ENCODE peak calls at places on chromosomes 5 and 9, in eight cellular contexts. Y, D, G, I, W, S, J and F are unnamed samples.

GRCh38 chr5:143738415-143739401 is 73.3 kb upstream of the HMHB1 start:
- DNase-seq in W (no peak), D (no peak), Y (no peak), G (no peak), J (no peak), S (no peak), I (no peak), F (no peak)

GRCh38 chr9:81979196-81979595 is 9.4 kb upstream of the SPATA31D1 start:
- DNase-seq in J (no peak), G (no peak), I (no peak), S (no peak), W (no peak), D (peak; percentile 58), Y (no peak), F (no peak)

GRCh38 chr5:147188200-147189108 is 46.4 kb upstream of the STK32A start:
- DNase-seq in I (peak; percentile 81), J (no peak), Y (peak; percentile 75), G (peak; percentile 59), S (peak; percentile 61), D (peak; percentile 59), W (peak; percentile 18), F (no peak)

GRCh38 chr9:136850866-136851775 is 1.0 kb upstream of the MAMDC4 start:
- DNase-seq in I (no peak), Y (no peak), G (no peak), S (no peak), D (no peak), W (no peak), J (no peak), F (no peak)

GRCh38 chr5:36619012-36619635 is 12.7 kb downstream of the SLC1A3 start:
- DNase-seq in D (no peak), J (no peak), S (no peak), Y (no peak), G (no peak), I (no peak), W (no peak), F (no peak)

GRCh38 chr9:35029852-35030251 is 40.3 kb downstream of the DNAJB5 start:
- DNase-seq in G (no peak), I (no peak), W (no peak), S (no peak), D (no peak), J (no peak), Y (no peak), F (no peak)

GRCh38 chr5:140010798-140011197 is 32.3 kb downstream of the NRG2 start:
- DNase-seq in G (no peak), D (no peak), Y (no peak), I (no peak), S (no peak), W (no peak), J (no peak), F (no peak)

GRCh38 chr5:55533806-55534435 is 843 bp downstream of the PLPP1 start:
- DNase-seq in I (peak; percentile 63), W (no peak), Y (peak; percentile 75), G (no peak), J (no peak), S (no peak), D (peak; percentile 60), F (no peak)

GRCh38 chr9:137168907-137169763 is 716 bp downstream of the LRRC26 start:
- DNase-seq in G (no peak), J (no peak), Y (peak; percentile 66), S (no peak), I (no peak), D (peak; percentile 38), W (no peak), F (peak; percentile 40)

GRCh38 chr9:105264380-105264779 is 19.9 kb downstream of the SLC44A1 start:
- DNase-seq in G (no peak), S (no peak), J (no peak), Y (peak; percentile 49), D (peak; percentile 39), I (no peak), W (no peak), F (no peak)

GRCh38 chr9:37029776-37030590 is 4.1 kb downstream of the PAX5 start:
- DNase-seq in Y (peak; percentile 29), D (no peak), G (no peak), W (no peak), J (no peak), S (no peak), I (no peak), F (no peak)

GRCh38 chr5:173317852-173318251 is 10.4 kb downstream of the STC2 start:
- DNase-seq in Y (no peak), G (no peak), S (no peak), J (no peak), W (no peak), D (no peak), I (peak; percentile 25), F (no peak)

GRCh38 chr5:148776780-148777179 is 49.6 kb upstream of the ADRB2 start:
- DNase-seq in J (no peak), S (no peak), I (no peak), G (peak; percentile 68), D (peak; percentile 86), Y (peak; percentile 91), W (no peak), F (no peak)

GRCh38 chr5:122089614-122090013 is 11.6 kb upstream of the LOX start:
- DNase-seq in W (no peak), D (peak; percentile 99), S (no peak), J (no peak), Y (peak; percentile 93), G (peak; percentile 41), I (no peak), F (no peak)

GRCh38 chr9:130715270-130716077 is 21.9 kb downstream of the EXOSC2 start:
- DNase-seq in D (peak; percentile 77), G (no peak), S (no peak), W (no peak), Y (peak; percentile 62), J (no peak), I (no peak), F (no peak)

GRCh38 chr5:88677943-88678779 is 204.8 kb downstream of the MEF2C start:
- DNase-seq in I (no peak), J (no peak), G (no peak), Y (no peak), D (peak; percentile 61), S (no peak), W (no peak), F (no peak)
- H3K4me1 ChIP-seq in I (peaks cover 31% of the 10 kb centered on the region), J (peaks cover 25% of the 10 kb centered on the region), G (peaks cover 14% of the 10 kb centered on the region), Y (no peaks in the 10 kb centered on the region), D (no peaks in the 10 kb centered on the region), S (peaks cover 10% of the 10 kb centered on the region), W (no peaks in the 10 kb centered on the region), F (no peaks in the 10 kb centered on the region)

GRCh38 chr9:70902171-70902570 is 219.2 kb downstream of the TRPM3 start:
- DNase-seq in J (no peak), G (no peak), I (no peak), W (no peak), D (peak; percentile 49), Y (peak; percentile 41), S (no peak), F (no peak)
- H3K4me3 ChIP-seq in J (no peak overlapping the region), G (no peak overlapping the region), I (no peak overlapping the region), W (no peak overlapping the region), D (no peak overlapping the region), Y (no peak overlapping the region), S (no peak overlapping the region), F (no peak overlapping the region)

GRCh38 chr9:91210318-91210717 is 151.4 kb downstream of the AUH start:
- DNase-seq in S (no peak), D (no peak), I (no peak), J (no peak), G (no peak), Y (no peak), W (no peak), F (no peak)
- H3K4me1 ChIP-seq in S (peaks cover 22% of the 10 kb centered on the region), D (peaks cover 6% of the 10 kb centered on the region), I (peaks cover 16% of the 10 kb centered on the region), J (peaks cover 6% of the 10 kb centered on the region), G (peaks cover 23% of the 10 kb centered on the region), Y (peaks cover 41% of the 10 kb centered on the region), W (no peaks in the 10 kb centered on the region), F (peaks cover 18% of the 10 kb centered on the region)

GRCh38 chr9:21392270-21392669 is 7.1 kb upstream of the IFNA2 start:
- DNase-seq in Y (peak; percentile 47), D (no peak), S (no peak), W (no peak), I (no peak), G (no peak), J (no peak), F (no peak)

GRCh38 chr9:21398955-21399489 is 9.9 kb upstream of the IFNA8 start:
- DNase-seq in Y (no peak), J (no peak), G (no peak), W (no peak), S (no peak), D (no peak), I (no peak), F (no peak)

DNA sequence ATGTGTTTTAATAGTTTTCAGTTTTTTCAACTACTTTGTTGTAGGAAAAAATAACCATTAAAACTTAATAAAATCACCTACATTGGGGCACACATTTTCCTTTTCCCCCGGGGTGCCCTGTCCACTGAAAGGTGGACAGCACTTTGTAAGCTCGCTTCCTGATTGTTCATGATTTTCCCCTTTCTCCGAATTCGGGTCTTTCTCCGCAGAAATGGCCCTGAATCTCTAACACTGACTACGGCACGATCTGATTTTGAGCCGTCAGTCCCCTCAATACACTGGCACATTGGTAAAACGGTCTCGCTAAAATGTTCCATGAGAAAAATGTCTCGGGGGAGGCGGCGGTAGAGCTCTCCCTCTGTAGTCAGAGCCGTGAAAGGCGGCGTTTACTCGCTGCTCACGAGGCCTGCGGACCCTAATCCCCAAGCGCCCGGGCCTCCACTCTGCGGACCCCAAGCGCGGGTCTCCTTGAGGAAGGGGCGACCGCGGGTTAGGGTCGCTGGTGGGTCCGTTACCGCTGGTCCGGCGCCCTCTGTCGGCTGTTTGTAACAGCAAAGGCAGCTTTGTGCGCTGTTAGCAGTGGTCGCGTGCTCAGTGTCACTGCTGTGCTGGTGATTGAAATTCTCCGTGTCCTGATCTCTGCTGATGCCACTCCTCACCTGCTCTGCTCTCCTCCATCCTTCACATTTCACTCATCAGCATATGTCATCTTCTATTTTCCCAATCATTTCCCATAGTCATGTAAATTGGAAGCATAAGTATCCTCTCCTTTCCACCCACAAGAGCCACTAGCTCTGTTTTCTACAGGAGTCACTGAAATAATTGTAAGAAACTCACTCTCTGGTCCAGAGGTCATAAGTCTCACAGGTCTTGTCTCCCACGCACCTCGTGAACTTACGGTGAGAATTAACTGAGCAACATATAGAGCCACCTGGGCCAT is 10.8 kb upstream of the IFNA2 start:
- DNase-seq in S (peak; percentile 76), W (peak; percentile 37), I (peak; percentile 59), G (peak; percentile 23), D (no peak), J (peak; percentile 26), Y (peak; percentile 59), F (peak; percentile 36)
- H3K4me3 ChIP-seq in S (peak overlapping the region; percentile 39), W (peak overlapping the region; percentile 20), I (no peak overlapping the region), G (peak overlapping the region; percentile 23), D (peak overlapping the region; percentile 44), J (peak overlapping the region; percentile 39), Y (peak overlapping the region; percentile 72), F (peak overlapping the region; percentile 51)

GRCh38 chr5:133829786-133830185 is 138.6 kb downstream of the C5orf15 start:
- DNase-seq in D (no peak), S (peak; percentile 34), W (no peak), J (no peak), Y (no peak), I (no peak), G (no peak), F (no peak)
- H3K4me1 ChIP-seq in D (no peaks in the 10 kb centered on the region), S (no peaks in the 10 kb centered on the region), W (no peaks in the 10 kb centered on the region), J (no peaks in the 10 kb centered on the region), Y (peaks cover 9% of the 10 kb centered on the region), I (no peaks in the 10 kb centered on the region), G (no peaks in the 10 kb centered on the region), F (peaks cover 17% of the 10 kb centered on the region)

GRCh38 chr5:136192015-136192525 is 892 bp downstream of the SMIM32 start:
- DNase-seq in I (no peak), G (peak; percentile 43), S (no peak), Y (peak; percentile 42), W (no peak), J (no peak), D (peak; percentile 16), F (no peak)
- H3K4me3 ChIP-seq in I (no peak overlapping the region), G (peak overlapping the region; percentile 7), S (no peak overlapping the region), Y (peak overlapping the region; percentile 65), W (no peak overlapping the region), J (no peak overlapping the region), D (peak overlapping the region; percentile 10), F (no peak overlapping the region)